ENCODE peak calls at places on chromosomes 3 and 15, in eight cellular contexts. One of them, this sample, is unnamed.

GRCh38 chr3:128285925-128286275 is 132.6 kb downstream of the EEFSEC start:
- DNase-seq in H9: no peak
- DNase-seq in RWPE1: no peak
- DNase-seq in dorsolateral prefrontal cortex: no peak
- DNase-seq in psoas muscle: no peak
- DNase-seq in GM20000: no peak
- DNase-seq in ovary: no peak
- DNase-seq in BJ: no peak
- DNase-seq in this sample: no peak

GRCh38 chr15:27454281-27455060 is 483.5 kb downstream of the GABRG3 start:
- DNase-seq in H9: no peak
- DNase-seq in RWPE1: peak; percentile 35
- DNase-seq in dorsolateral prefrontal cortex: no peak
- DNase-seq in psoas muscle: no peak
- DNase-seq in GM20000: no peak
- DNase-seq in ovary: no peak
- DNase-seq in BJ: no peak
- DNase-seq in this sample: no peak

GRCh38 chr3:118408431-118408830 is 626.2 kb downstream of the IGSF11 start:
- DNase-seq in H9: no peak
- DNase-seq in RWPE1: peak; percentile 20
- DNase-seq in dorsolateral prefrontal cortex: no peak
- DNase-seq in psoas muscle: no peak
- DNase-seq in GM20000: no peak
- DNase-seq in ovary: no peak
- DNase-seq in BJ: no peak
- DNase-seq in this sample: no peak

GRCh38 chr3:46844851-46845250 is 18.4 kb downstream of the MYL3 start:
- DNase-seq in H9: no peak
- DNase-seq in RWPE1: no peak
- DNase-seq in dorsolateral prefrontal cortex: no peak
- DNase-seq in psoas muscle: no peak
- DNase-seq in GM20000: no peak
- DNase-seq in ovary: no peak
- DNase-seq in BJ: no peak
- DNase-seq in this sample: no peak

GRCh38 chr3:179713643-179714090 is 60.8 kb downstream of the USP13 start:
- DNase-seq in H9: no peak
- DNase-seq in RWPE1: no peak
- DNase-seq in dorsolateral prefrontal cortex: no peak
- DNase-seq in psoas muscle: no peak
- DNase-seq in GM20000: no peak
- DNase-seq in ovary: no peak
- DNase-seq in BJ: peak; percentile 85
- DNase-seq in this sample: no peak

GRCh38 chr3:117463276-117463675 is 753.7 kb downstream of the TUSC7 start:
- DNase-seq in H9: no peak
- DNase-seq in RWPE1: no peak
- DNase-seq in dorsolateral prefrontal cortex: no peak
- DNase-seq in psoas muscle: no peak
- DNase-seq in GM20000: no peak
- DNase-seq in ovary: no peak
- DNase-seq in BJ: no peak
- DNase-seq in this sample: no peak

GRCh38 chr3:187002915-187003314 is 72.6 kb downstream of the ST6GAL1 start:
- DNase-seq in H9: no peak
- DNase-seq in RWPE1: no peak
- DNase-seq in dorsolateral prefrontal cortex: no peak
- DNase-seq in psoas muscle: no peak
- DNase-seq in GM20000: no peak
- DNase-seq in ovary: no peak
- DNase-seq in BJ: no peak
- DNase-seq in this sample: no peak

GRCh38 chr3:69120879-69121464 is 1.4 kb downstream of the LMOD3 start:
- DNase-seq in H9: peak; percentile 82
- DNase-seq in RWPE1: peak; percentile 31
- DNase-seq in dorsolateral prefrontal cortex: no peak
- DNase-seq in psoas muscle: peak; percentile 47
- DNase-seq in GM20000: peak; percentile 48
- DNase-seq in ovary: peak; percentile 43
- DNase-seq in BJ: no peak
- DNase-seq in this sample: no peak

GRCh38 chr15:45199136-45199810 is 11.5 kb upstream of the SHF start:
- DNase-seq in H9: peak; percentile 40
- DNase-seq in RWPE1: no peak
- DNase-seq in dorsolateral prefrontal cortex: no peak
- DNase-seq in psoas muscle: no peak
- DNase-seq in GM20000: no peak
- DNase-seq in ovary: peak; percentile 35
- DNase-seq in BJ: no peak
- DNase-seq in this sample: no peak

GRCh38 chr3:73490453-73491311 is 134.1 kb downstream of the PDZRN3 start:
- DNase-seq in H9: peak; percentile 69
- DNase-seq in RWPE1: no peak
- DNase-seq in dorsolateral prefrontal cortex: no peak
- DNase-seq in psoas muscle: peak; percentile 23
- DNase-seq in GM20000: no peak
- DNase-seq in ovary: peak; percentile 89
- DNase-seq in BJ: no peak
- DNase-seq in this sample: no peak

GRCh38 chr15:68431792-68432401 is at the start of gene ITGA11:
- DNase-seq in H9: peak; percentile 83
- DNase-seq in RWPE1: peak; percentile 65
- DNase-seq in dorsolateral prefrontal cortex: no peak
- DNase-seq in psoas muscle: peak; percentile 78
- DNase-seq in GM20000: peak; percentile 70
- DNase-seq in ovary: peak; percentile 40
- DNase-seq in BJ: no peak
- DNase-seq in this sample: peak; percentile 93

GRCh38 chr15:73631915-73632669 is 1.1 kb downstream of the NPTN start:
- DNase-seq in H9: peak; percentile 45
- DNase-seq in RWPE1: peak; percentile 60
- DNase-seq in dorsolateral prefrontal cortex: no peak
- DNase-seq in psoas muscle: no peak
- DNase-seq in GM20000: no peak
- DNase-seq in ovary: no peak
- DNase-seq in BJ: no peak
- DNase-seq in this sample: no peak

GRCh38 chr3:9704343-9705322 is 1.0 kb downstream of the CPNE9 start:
- DNase-seq in H9: peak; percentile 99
- DNase-seq in RWPE1: peak; percentile 55
- DNase-seq in dorsolateral prefrontal cortex: no peak
- DNase-seq in psoas muscle: peak; percentile 31
- DNase-seq in GM20000: peak; percentile 68
- DNase-seq in ovary: no peak
- DNase-seq in BJ: no peak
- DNase-seq in this sample: no peak

GRCh38 chr3:174756200-174756829 is 102.8 kb upstream of the NAALADL2 start:
- DNase-seq in H9: no peak
- DNase-seq in RWPE1: no peak
- DNase-seq in dorsolateral prefrontal cortex: no peak
- DNase-seq in psoas muscle: no peak
- DNase-seq in GM20000: no peak
- DNase-seq in ovary: no peak
- DNase-seq in BJ: no peak
- DNase-seq in this sample: no peak
- TF ChIP-seq CTCF in H9: no peak
- TF ChIP-seq CTCF in RWPE1: no peak
- TF ChIP-seq CTCF in dorsolateral prefrontal cortex: no peak
- TF ChIP-seq CTCF in psoas muscle: no peak
- TF ChIP-seq CTCF in GM20000: no peak
- TF ChIP-seq CTCF in ovary: no peak
- TF ChIP-seq CTCF in BJ: no peak
- TF ChIP-seq CTCF in this sample: peak; percentile 6

GRCh38 chr3:195455789-195456188 is 13.0 kb upstream of the ACAP2 start:
- DNase-seq in H9: no peak
- DNase-seq in RWPE1: no peak
- DNase-seq in dorsolateral prefrontal cortex: no peak
- DNase-seq in psoas muscle: no peak
- DNase-seq in GM20000: no peak
- DNase-seq in ovary: no peak
- DNase-seq in BJ: no peak
- DNase-seq in this sample: no peak

GRCh38 chr3:195461518-195462307 is 18.9 kb upstream of the ACAP2 start:
- DNase-seq in H9: no peak
- DNase-seq in RWPE1: no peak
- DNase-seq in dorsolateral prefrontal cortex: no peak
- DNase-seq in psoas muscle: no peak
- DNase-seq in GM20000: no peak
- DNase-seq in ovary: no peak
- DNase-seq in BJ: no peak
- DNase-seq in this sample: no peak

GRCh38 chr3:195460355-195460754 is 17.5 kb upstream of the ACAP2 start:
- DNase-seq in H9: no peak
- DNase-seq in RWPE1: no peak
- DNase-seq in dorsolateral prefrontal cortex: no peak
- DNase-seq in psoas muscle: no peak
- DNase-seq in GM20000: no peak
- DNase-seq in ovary: no peak
- DNase-seq in BJ: no peak
- DNase-seq in this sample: no peak

GRCh38 chr3:195462308-195462610 is 19.4 kb upstream of the ACAP2 start:
- DNase-seq in H9: no peak
- DNase-seq in RWPE1: no peak
- DNase-seq in dorsolateral prefrontal cortex: no peak
- DNase-seq in psoas muscle: no peak
- DNase-seq in GM20000: no peak
- DNase-seq in ovary: no peak
- DNase-seq in BJ: no peak
- DNase-seq in this sample: no peak

DNA sequence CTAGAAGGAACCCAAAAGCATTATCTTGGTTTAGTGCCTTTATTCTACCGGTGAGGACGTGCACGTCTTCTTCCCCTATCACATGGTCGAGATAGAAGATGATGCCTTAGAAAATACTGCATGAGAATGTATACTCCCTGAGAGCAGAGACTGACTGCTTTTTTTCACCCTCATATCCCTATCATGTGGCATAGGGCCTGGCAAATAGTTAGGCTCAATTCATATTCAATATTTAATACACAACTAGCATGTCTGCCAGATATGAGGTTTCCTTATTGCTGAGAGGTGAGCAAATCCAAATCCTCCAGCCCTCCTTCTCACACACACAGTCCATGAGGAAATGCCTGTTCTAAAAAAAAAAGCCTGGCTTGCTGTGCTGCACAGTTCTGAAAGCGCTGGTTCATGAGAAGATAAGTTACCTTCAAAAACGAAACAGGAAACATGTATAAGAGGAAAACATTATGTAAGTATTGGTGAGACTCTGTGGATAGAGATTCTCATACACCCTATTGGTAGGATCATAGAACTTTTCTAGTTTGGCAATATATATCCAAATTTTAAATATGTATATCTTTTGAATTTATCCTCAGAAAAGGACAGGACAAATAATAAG is 15.5 kb upstream of the ACAP2 start:
- DNase-seq in H9: no peak
- DNase-seq in RWPE1: no peak
- DNase-seq in dorsolateral prefrontal cortex: no peak
- DNase-seq in psoas muscle: no peak
- DNase-seq in GM20000: peak; percentile 56
- DNase-seq in ovary: no peak
- DNase-seq in BJ: no peak
- DNase-seq in this sample: no peak
- TF ChIP-seq CTCF in H9: no peak
- TF ChIP-seq CTCF in RWPE1: no peak
- TF ChIP-seq CTCF in dorsolateral prefrontal cortex: no peak
- TF ChIP-seq CTCF in psoas muscle: no peak
- TF ChIP-seq CTCF in GM20000: no peak
- TF ChIP-seq CTCF in ovary: no peak
- TF ChIP-seq CTCF in BJ: no peak
- TF ChIP-seq CTCF in this sample: no peak

DNA sequence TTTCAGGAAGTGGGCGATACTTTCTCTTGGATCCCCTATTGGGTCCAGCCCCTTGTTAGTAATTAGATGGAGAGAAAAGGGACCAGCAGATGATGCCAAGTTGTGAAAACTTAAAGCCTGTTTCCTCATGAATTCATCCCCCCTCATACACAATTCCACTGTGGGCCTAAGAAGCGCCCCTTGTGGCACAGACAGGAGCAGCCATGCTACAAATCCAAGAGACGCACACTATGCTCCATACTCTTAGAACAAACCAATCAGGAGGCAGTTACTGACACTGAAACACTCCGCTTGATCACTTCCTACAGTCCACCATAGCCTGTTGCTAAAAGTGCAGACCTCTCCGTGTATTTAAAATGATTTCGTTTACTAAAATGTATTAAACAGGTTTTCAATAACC is 111.3 kb upstream of the ARRDC4 start:
- DNase-seq in H9: no peak
- DNase-seq in RWPE1: no peak
- DNase-seq in dorsolateral prefrontal cortex: no peak
- DNase-seq in psoas muscle: no peak
- DNase-seq in GM20000: no peak
- DNase-seq in ovary: no peak
- DNase-seq in BJ: no peak
- DNase-seq in this sample: no peak
- TF ChIP-seq CTCF in H9: peak; percentile 59
- TF ChIP-seq CTCF in RWPE1: no peak
- TF ChIP-seq CTCF in dorsolateral prefrontal cortex: no peak
- TF ChIP-seq CTCF in psoas muscle: no peak
- TF ChIP-seq CTCF in GM20000: no peak
- TF ChIP-seq CTCF in ovary: no peak
- TF ChIP-seq CTCF in BJ: no peak
- TF ChIP-seq CTCF in this sample: no peak

GRCh38 chr3:192186508-192186907 is 540.8 kb downstream of the FGF12 start:
- DNase-seq in H9: no peak
- DNase-seq in RWPE1: no peak
- DNase-seq in dorsolateral prefrontal cortex: no peak
- DNase-seq in psoas muscle: no peak
- DNase-seq in GM20000: no peak
- DNase-seq in ovary: no peak
- DNase-seq in BJ: no peak
- DNase-seq in this sample: no peak

GRCh38 chr3:192183109-192183508 is 544.2 kb downstream of the FGF12 start:
- DNase-seq in H9: no peak
- DNase-seq in RWPE1: no peak
- DNase-seq in dorsolateral prefrontal cortex: no peak
- DNase-seq in psoas muscle: no peak
- DNase-seq in GM20000: no peak
- DNase-seq in ovary: no peak
- DNase-seq in BJ: no peak
- DNase-seq in this sample: no peak

GRCh38 chr3:192187485-192188051 is 539.8 kb downstream of the FGF12 start:
- DNase-seq in H9: no peak
- DNase-seq in RWPE1: no peak
- DNase-seq in dorsolateral prefrontal cortex: no peak
- DNase-seq in psoas muscle: no peak
- DNase-seq in GM20000: no peak
- DNase-seq in ovary: no peak
- DNase-seq in BJ: no peak
- DNase-seq in this sample: no peak

GRCh38 chr3:192194081-192194480 is 533.3 kb downstream of the FGF12 start:
- DNase-seq in H9: no peak
- DNase-seq in RWPE1: no peak
- DNase-seq in dorsolateral prefrontal cortex: no peak
- DNase-seq in psoas muscle: no peak
- DNase-seq in GM20000: no peak
- DNase-seq in ovary: no peak
- DNase-seq in BJ: no peak
- DNase-seq in this sample: no peak

GRCh38 chr3:192188218-192188835 is 539.0 kb downstream of the FGF12 start:
- DNase-seq in H9: peak; percentile 66
- DNase-seq in RWPE1: peak; percentile 26
- DNase-seq in dorsolateral prefrontal cortex: no peak
- DNase-seq in psoas muscle: peak; percentile 25
- DNase-seq in GM20000: peak; percentile 45
- DNase-seq in ovary: no peak
- DNase-seq in BJ: no peak
- DNase-seq in this sample: no peak
- TF ChIP-seq CTCF in H9: peak; percentile 89
- TF ChIP-seq CTCF in RWPE1: peak; percentile 57
- TF ChIP-seq CTCF in dorsolateral prefrontal cortex: peak; percentile 44
- TF ChIP-seq CTCF in psoas muscle: peak; percentile 39
- TF ChIP-seq CTCF in GM20000: peak; percentile 68
- TF ChIP-seq CTCF in ovary: no peak
- TF ChIP-seq CTCF in BJ: peak; percentile 23
- TF ChIP-seq CTCF in this sample: peak; percentile 49